ENCODE peak calls at places on chromosomes 13 and 19, in eight cellular contexts. J is left lung; L is CD8-positive, alpha-beta T cell; A is cardiac muscle cell; K is dorsolateral prefrontal cortex; Z is heart right ventricle; E is coronary artery; B is fibroblast of lung. G is an unnamed sample.

GRCh38 chr19:17107546-17108452 is 32.2 kb downstream of the MYO9B start:
- DNase-seq in J (peak; percentile 86), L (no peak), A (peak; percentile 98), K (peak; percentile 42), Z (peak; percentile 83), E (peak; percentile 97), B (peak; percentile 96), G (peak; percentile 99)

GRCh38 chr19:979318-979741 is 4.8 kb upstream of the WDR18 start:
- DNase-seq in J (no peak), L (no peak), A (no peak), K (no peak), Z (no peak), E (no peak), B (no peak), G (no peak)

GRCh38 chr19:898663-899062 is 5.4 kb downstream of the RNU6-9 start:
- DNase-seq in J (no peak), L (peak; percentile 74), A (no peak), K (peak; percentile 54), Z (no peak), E (no peak), B (no peak), G (no peak)

GRCh38 chr13:42137856-42138537 is 89.5 kb downstream of the DGKH start:
- DNase-seq in J (no peak), L (no peak), A (peak; percentile 39), K (no peak), Z (no peak), E (no peak), B (peak; percentile 44), G (no peak)

GRCh38 chr13:60402022-60402421 is 5.0 kb downstream of the TDRD3 start:
- DNase-seq in J (no peak), L (no peak), A (no peak), K (no peak), Z (no peak), E (no peak), B (peak; percentile 18), G (peak; percentile 12)

GRCh38 chr13:77460195-77460594 is 75.3 kb upstream of the SCEL start:
- DNase-seq in J (peak; percentile 64), L (no peak), A (peak; percentile 57), K (no peak), Z (no peak), E (no peak), B (no peak), G (no peak)

GRCh38 chr19:42207767-42208259 is 9.7 kb downstream of the DEDD2 start:
- DNase-seq in J (peak; percentile 57), L (peak; percentile 50), A (peak; percentile 72), K (no peak), Z (no peak), E (no peak), B (peak; percentile 89), G (peak; percentile 71)

GRCh38 chr19:1264801-1265610 is 4.1 kb upstream of the CIRBP start:
- DNase-seq in J (no peak), L (no peak), A (peak; percentile 90), K (no peak), Z (peak; percentile 77), E (no peak), B (peak; percentile 87), G (peak; percentile 81)

GRCh38 chr19:37817180-37817911 is 38.0 kb upstream of the ZNF573 start:
- DNase-seq in J (peak; percentile 71), L (peak; percentile 70), A (peak; percentile 64), K (peak; percentile 58), Z (peak; percentile 89), E (peak; percentile 76), B (peak; percentile 55), G (peak; percentile 4)

GRCh38 chr13:49781791-49782190 is 10.7 kb downstream of the KPNA3 start:
- DNase-seq in J (no peak), L (no peak), A (no peak), K (no peak), Z (no peak), E (no peak), B (no peak), G (no peak)

GRCh38 chr13:50805805-50806204 is 37.7 kb downstream of the DLEU7 start:
- DNase-seq in J (no peak), L (no peak), A (peak; percentile 34), K (no peak), Z (no peak), E (no peak), B (peak; percentile 13), G (no peak)

GRCh38 chr19:47608908-47609879 is at the start of gene BICRA:
- DNase-seq in J (peak; percentile 79), L (peak; percentile 87), A (peak; percentile 92), K (peak; percentile 62), Z (peak; percentile 83), E (peak; percentile 85), B (peak; percentile 66), G (peak; percentile 82)

GRCh38 chr19:28468701-28469459 is 744.1 kb downstream of the UQCRFS1 start:
- DNase-seq in J (peak; percentile 40), L (peak; percentile 24), A (peak; percentile 40), K (no peak), Z (no peak), E (no peak), B (peak; percentile 77), G (no peak)

GRCh38 chr13:67383358-67383757 is 153.2 kb upstream of the PCDH9 start:
- DNase-seq in J (no peak), L (no peak), A (peak; percentile 55), K (no peak), Z (no peak), E (no peak), B (peak; percentile 8), G (no peak)

GRCh38 chr13:84962141-84962750 is 837.0 kb downstream of the SLITRK6 start:
- DNase-seq in J (no peak), L (no peak), A (no peak), K (no peak), Z (no peak), E (no peak), B (no peak), G (no peak)

GRCh38 chr13:40148103-40148502 is 492.6 kb downstream of the COG6 start:
- DNase-seq in J (no peak), L (peak; percentile 44), A (no peak), K (no peak), Z (no peak), E (no peak), B (no peak), G (no peak)

GRCh38 chr19:447816-448546 is 12.9 kb downstream of the SHC2 start:
- DNase-seq in J (no peak), L (peak; percentile 8), A (peak; percentile 56), K (no peak), Z (peak; percentile 28), E (no peak), B (no peak), G (no peak)

GRCh38 chr13:44244288-44244687 is 129.3 kb upstream of the SERP2 start:
- DNase-seq in J (no peak), L (no peak), A (peak; percentile 53), K (no peak), Z (no peak), E (no peak), B (peak; percentile 91), G (no peak)

GRCh38 chr13:43472344-43472743 is 314.4 kb downstream of the ENOX1 start:
- DNase-seq in J (no peak), L (no peak), A (no peak), K (no peak), Z (no peak), E (no peak), B (no peak), G (no peak)

GRCh38 chr19:37227996-37228395 is 10.0 kb downstream of the ZNF383 start:
- DNase-seq in J (no peak), L (no peak), A (no peak), K (no peak), Z (no peak), E (no peak), B (no peak), G (no peak)

GRCh38 chr19:53982611-53983010 is 8.8 kb upstream of the CACNG6 start:
- DNase-seq in J (no peak), L (no peak), A (peak; percentile 71), K (no peak), Z (peak; percentile 53), E (no peak), B (peak; percentile 24), G (no peak)

GRCh38 chr19:11268783-11269267 is 6.5 kb upstream of the DOCK6 start:
- DNase-seq in J (no peak), L (no peak), A (peak; percentile 89), K (no peak), Z (peak; percentile 93), E (no peak), B (peak; percentile 81), G (peak; percentile 62)

GRCh38 chr19:49301165-49301865 is 23.7 kb downstream of the SLC6A16 start:
- DNase-seq in J (peak; percentile 82), L (peak; percentile 76), A (peak; percentile 80), K (peak; percentile 64), Z (peak; percentile 58), E (no peak), B (peak; percentile 43), G (peak; percentile 68)

GRCh38 chr13:23512762-23513395 is 57.3 kb upstream of the TNFRSF19 start:
- DNase-seq in J (no peak), L (no peak), A (no peak), K (no peak), Z (no peak), E (no peak), B (no peak), G (no peak)
- TF ChIP-seq CTCF in J (no peak), L (no peak), A (peak; percentile 7), K (no peak), Z (no peak), E (no peak), B (no peak), G (no peak)

DNA sequence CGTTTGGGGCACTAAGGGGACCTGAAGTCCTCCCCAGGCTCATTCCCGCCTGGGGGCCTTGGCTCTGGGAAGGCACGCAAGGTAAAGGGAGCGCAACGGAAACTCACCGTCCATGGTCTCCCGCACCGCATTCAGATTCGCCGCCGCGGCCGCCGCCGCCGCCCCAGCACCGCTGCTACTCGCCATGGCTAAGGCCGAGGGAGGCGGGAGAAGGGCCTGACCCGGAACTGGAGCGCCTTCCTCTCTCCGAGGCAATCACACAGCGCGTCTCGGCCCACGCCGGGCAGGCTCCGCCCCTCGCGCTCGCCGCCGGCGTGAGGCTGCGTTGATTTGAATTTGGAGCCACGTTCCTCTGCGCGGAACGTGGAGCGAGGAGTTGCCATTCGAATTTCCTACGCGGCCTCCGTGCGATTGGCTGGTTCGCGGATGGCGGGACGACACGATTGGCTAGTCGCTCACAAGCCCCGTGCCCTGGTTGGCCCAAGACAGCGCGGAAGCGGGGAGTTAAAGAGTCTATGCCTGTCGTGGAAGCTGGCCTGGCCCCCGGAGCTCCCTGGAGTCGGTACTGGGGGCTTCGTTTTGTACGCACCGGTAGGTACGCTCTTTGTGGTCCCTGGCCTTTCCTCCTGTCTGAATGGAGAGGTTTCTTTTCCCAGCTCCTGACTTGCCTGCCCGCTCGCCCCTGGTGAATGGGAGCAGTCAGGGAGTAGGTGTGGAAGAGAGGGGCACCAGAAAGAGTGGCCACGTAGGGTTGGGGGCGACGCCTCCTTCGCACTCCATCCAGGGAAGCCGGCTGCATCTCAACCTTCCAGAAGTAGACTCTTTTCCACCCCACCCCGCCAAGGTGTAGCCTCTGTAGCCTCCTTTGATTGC is at the start of the genes BORA and MZT1:
- DNase-seq in J (peak; percentile 95), L (peak; percentile 95), A (peak; percentile 99), K (peak; percentile 90), Z (peak; percentile 95), E (peak; percentile 98), B (peak; percentile 98), G (peak; percentile 97)
- H3K27ac ChIP-seq in J (peak within 1 kb of the TSS; percentile 79), L (peak within 1 kb of the TSS; percentile 66), A (peak within 1 kb of the TSS; percentile 80), K (peak within 1 kb of the TSS; percentile 73), Z (no peak within 1 kb of the TSS), E (peak within 1 kb of the TSS; percentile 80), B (peak within 1 kb of the TSS; percentile 69), G (peak within 1 kb of the TSS; percentile 81)

GRCh38 chr19:18832331-18833140 is 777 bp downstream of the UPF1 start:
- DNase-seq in J (no peak), L (no peak), A (no peak), K (no peak), Z (no peak), E (no peak), B (no peak), G (peak; percentile 45)
- TF ChIP-seq CTCF in J (no peak), L (no peak), A (peak; percentile 28), K (no peak), Z (no peak), E (no peak), B (peak; percentile 3), G (no peak)

GRCh38 chr13:97266734-97267417 is 44.7 kb downstream of the MBNL2 start:
- DNase-seq in J (no peak), L (no peak), A (peak; percentile 50), K (no peak), Z (no peak), E (no peak), B (peak; percentile 65), G (no peak)
- H3K27ac ChIP-seq in J (peak overlapping the region; percentile 31), L (no peak overlapping the region), A (no peak overlapping the region), K (peak overlapping the region; percentile 55), Z (no peak overlapping the region), E (peak overlapping the region; percentile 6), B (peak overlapping the region; percentile 6), G (no peak overlapping the region)